ENCODE peak calls at places on chromosomes 13 and 19, in ten cellular contexts. T is GM12878, J is MM.1S, K is body of pancreas, C is GM23338, S is ovary, U is upper lobe of left lung, D is thyroid gland, X is heart left ventricle, F is neural progenitor cell. W is an unnamed sample.

GRCh38 chr19:29247051-29247450 is 34.1 kb upstream of the UQCRFS1 start:
- DNase-seq in X (no peak), F (no peak), C (no peak), T (no peak), D (no peak), U (no peak), J (no peak), S (no peak), K (no peak), W (no peak)

GRCh38 chr19:38742296-38742695 is 2.0 kb downstream of the CAPN12 start:
- DNase-seq in C (no peak), K (no peak), S (peak; percentile 28), F (no peak), D (no peak), U (no peak), X (no peak), J (no peak), T (no peak), W (no peak)

GRCh38 chr13:40535345-40535836 is 131.1 kb downstream of the FOXO1 start:
- DNase-seq in T (no peak), F (no peak), X (no peak), U (no peak), C (no peak), J (no peak), D (no peak), S (no peak), K (peak; percentile 53), W (no peak)

GRCh38 chr13:99316657-99317244 is 9.6 kb upstream of the GPR183 start:
- DNase-seq in F (no peak), D (no peak), S (no peak), U (peak; percentile 76), T (no peak), K (peak; percentile 66), X (no peak), C (no peak), J (no peak), W (no peak)

GRCh38 chr13:98519976-98520375 is 56.9 kb downstream of the STK24 start:
- DNase-seq in J (no peak), F (no peak), S (no peak), T (no peak), K (no peak), C (no peak), D (no peak), X (no peak), U (no peak), W (no peak)

GRCh38 chr13:91609353-91609752 is 210.9 kb downstream of the GPC5 start:
- DNase-seq in U (no peak), S (no peak), F (no peak), T (no peak), D (no peak), X (no peak), J (no peak), K (no peak), C (no peak), W (peak; percentile 17)

GRCh38 chr13:112814905-112815585 is 125.2 kb downstream of the ATP11A start:
- DNase-seq in C (no peak), F (no peak), K (no peak), S (no peak), X (no peak), J (no peak), U (peak; percentile 75), T (no peak), D (peak; percentile 76), W (no peak)

GRCh38 chr13:94667190-94667589 is 45.2 kb downstream of the SOX21 start:
- DNase-seq in J (no peak), K (no peak), F (no peak), D (no peak), X (no peak), C (no peak), U (no peak), T (no peak), S (no peak), W (no peak)

GRCh38 chr13:47119568-47120080 is 222.8 kb upstream of the HTR2A start:
- DNase-seq in C (no peak), T (no peak), J (no peak), D (no peak), X (no peak), F (no peak), S (no peak), U (no peak), K (no peak), W (no peak)

GRCh38 chr13:102089177-102089576 is 312.7 kb downstream of the FGF14 start:
- DNase-seq in X (no peak), S (no peak), K (no peak), C (no peak), U (no peak), T (no peak), F (no peak), D (no peak), J (no peak), W (no peak)

GRCh38 chr13:110524484-110525254 is 36.9 kb downstream of the RAB20 start:
- DNase-seq in F (no peak), D (peak; percentile 64), T (no peak), U (peak; percentile 81), J (peak; percentile 74), K (peak; percentile 67), C (no peak), X (peak; percentile 85), S (no peak), W (peak; percentile 79)

GRCh38 chr19:28815257-28815656 is 397.7 kb downstream of the UQCRFS1 start:
- DNase-seq in S (no peak), F (no peak), C (no peak), D (no peak), K (no peak), T (no peak), X (no peak), U (no peak), J (no peak), W (no peak)

GRCh38 chr13:94079876-94080275 is 399.6 kb downstream of the DCT start:
- DNase-seq in F (no peak), T (no peak), X (no peak), K (no peak), S (no peak), U (no peak), J (no peak), C (no peak), D (no peak), W (no peak)

GRCh38 chr19:43489979-43490599 is 14.5 kb downstream of the PHLDB3 start:
- DNase-seq in J (no peak), C (no peak), T (no peak), D (no peak), X (no peak), U (no peak), S (no peak), K (no peak), F (no peak), W (no peak)

GRCh38 chr19:5801796-5802616 is 2.9 kb upstream of the NRTN start:
- DNase-seq in J (no peak), S (no peak), C (peak; percentile 97), X (no peak), T (no peak), K (no peak), F (peak; percentile 91), D (no peak), U (no peak), W (peak; percentile 58)

GRCh38 chr13:30415430-30416030 is 6.8 kb upstream of the UBE2L5 start:
- DNase-seq in X (no peak), J (no peak), U (no peak), C (no peak), F (no peak), S (no peak), K (no peak), D (no peak), T (no peak), W (no peak)

GRCh38 chr19:1524972-1525325 is 1.1 kb downstream of the PLK5 start:
- DNase-seq in F (no peak), S (no peak), K (no peak), J (no peak), X (no peak), U (no peak), C (no peak), T (no peak), D (no peak), W (no peak)

GRCh38 chr13:23673867-23674605 is 103.8 kb downstream of the TNFRSF19 start:
- DNase-seq in T (no peak), J (no peak), D (no peak), K (no peak), S (no peak), X (no peak), C (no peak), U (no peak), F (no peak), W (no peak)

GRCh38 chr19:33252971-33253370 is 27.3 kb upstream of the SLC7A10 start:
- DNase-seq in S (no peak), U (peak; percentile 58), X (no peak), C (no peak), T (no peak), F (no peak), K (no peak), D (no peak), J (no peak), W (no peak)

DNA sequence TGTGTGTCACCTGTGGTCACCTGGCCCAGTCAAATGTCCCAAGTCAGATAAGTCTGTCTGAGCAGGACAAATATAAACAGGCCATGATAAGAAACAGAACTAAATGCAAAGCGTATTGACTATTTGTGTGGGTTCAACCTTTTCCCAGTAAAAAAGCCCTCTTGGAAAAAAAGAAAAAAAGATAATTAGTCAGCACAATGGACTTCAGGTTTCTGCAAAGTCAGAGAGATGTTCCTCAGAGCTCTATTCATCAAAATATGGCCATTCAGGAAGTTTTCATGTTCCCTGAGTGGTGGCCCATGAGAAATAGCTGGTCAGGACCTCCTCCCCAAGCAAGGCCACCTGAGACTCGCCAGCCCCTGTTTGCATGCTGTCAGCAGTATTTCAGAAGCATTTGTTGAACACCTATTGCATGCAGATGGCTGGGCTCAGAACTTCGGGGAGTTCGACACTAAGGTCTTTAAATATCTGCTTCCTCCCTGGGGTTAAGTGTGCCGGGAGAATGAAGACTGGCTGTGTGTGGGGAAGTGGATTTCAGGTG is 2.7 kb downstream of the FFAR3 start:
- DNase-seq in D (no peak), J (no peak), X (no peak), U (no peak), T (no peak), S (no peak), K (no peak), F (no peak), C (no peak), W (no peak)
- H3K27ac ChIP-seq in D (no peak overlapping the region), J (no peak overlapping the region), X (no peak overlapping the region), U (no peak overlapping the region), T (no peak overlapping the region), S (no peak overlapping the region), K (no peak overlapping the region), F (no peak overlapping the region), C (no peak overlapping the region), W (no peak overlapping the region)

GRCh38 chr13:27662738-27663470 is 41.2 kb downstream of the POLR1D start:
- DNase-seq in F (no peak), X (no peak), C (no peak), J (no peak), T (no peak), K (no peak), D (no peak), U (no peak), S (no peak), W (no peak)
- H3K4me1 ChIP-seq in F (no peaks in the 10 kb centered on the region), X (peaks cover 10% of the 10 kb centered on the region), C (no peaks in the 10 kb centered on the region), J (no peaks in the 10 kb centered on the region), T (no peaks in the 10 kb centered on the region), K (peaks cover 40% of the 10 kb centered on the region), D (peaks cover 13% of the 10 kb centered on the region), U (no peaks in the 10 kb centered on the region), S (no peaks in the 10 kb centered on the region), W (peaks cover 16% of the 10 kb centered on the region)

GRCh38 chr13:44576396-44577235 is 486 bp upstream of the TSC22D1 start:
- DNase-seq in S (peak; percentile 63), U (no peak), K (peak; percentile 19), T (no peak), J (no peak), D (peak; percentile 21), F (peak; percentile 62), C (no peak), X (peak; percentile 28), W (no peak)
- H3K4me3 ChIP-seq in S (peak overlapping the region; percentile 80), U (peak overlapping the region; percentile 65), K (peak overlapping the region; percentile 87), T (peak overlapping the region; percentile 81), J (peak overlapping the region; percentile 72), D (peak overlapping the region; percentile 88), F (peak overlapping the region; percentile 94), C (peak overlapping the region; percentile 71), X (peak overlapping the region; percentile 72), W (peak overlapping the region; percentile 94)

GRCh38 chr19:13981467-13981866 is 24.7 kb downstream of the RFX1 start:
- DNase-seq in U (no peak), T (no peak), X (no peak), K (no peak), S (no peak), C (no peak), J (no peak), F (no peak), D (no peak), W (no peak)
- H3K27ac ChIP-seq in U (no peak overlapping the region), T (no peak overlapping the region), X (no peak overlapping the region), K (no peak overlapping the region), S (no peak overlapping the region), C (no peak overlapping the region), J (no peak overlapping the region), F (no peak overlapping the region), D (no peak overlapping the region), W (no peak overlapping the region)